ENCODE peak calls at places on chromosomes 2 and 18, in six cellular contexts. R, W, E, Q, O and Z are unnamed samples.

GRCh38 chr2:42864222-42864621 is 71.8 kb upstream of the HAAO start:
- DNase-seq in O (no peak), E (no peak), Q (no peak), W (no peak), R (no peak), Z (no peak)

GRCh38 chr2:210421916-210422315 is 54.6 kb downstream of the LANCL1 start:
- DNase-seq in W (peak; percentile 6), E (no peak), O (no peak), Q (no peak), R (peak; percentile 35), Z (no peak)

GRCh38 chr2:144137705-144138428 is 382.1 kb downstream of the ZEB2 start:
- DNase-seq in W (no peak), Q (no peak), E (no peak), R (peak; percentile 91), O (no peak), Z (no peak)

GRCh38 chr18:5073026-5073944 is 123.8 kb downstream of the AKAIN1 start:
- DNase-seq in O (no peak), W (peak; percentile 43), E (peak; percentile 56), Q (no peak), R (peak; percentile 1), Z (no peak)

GRCh38 chr2:58131191-58132011 is 84.8 kb downstream of the VRK2 start:
- DNase-seq in O (peak; percentile 52), E (no peak), Q (no peak), R (peak; percentile 28), W (no peak), Z (no peak)

GRCh38 chr2:128305555-128306080 is 13.1 kb downstream of the HS6ST1 start:
- DNase-seq in W (no peak), E (no peak), Q (no peak), O (no peak), R (no peak), Z (no peak)

GRCh38 chr2:1328684-1329083 is 84.6 kb upstream of the TPO start:
- DNase-seq in E (no peak), O (no peak), Q (no peak), W (no peak), R (no peak), Z (no peak)

GRCh38 chr18:2657788-2658458 is 2.4 kb downstream of the SMCHD1 start:
- DNase-seq in O (no peak), E (no peak), W (peak; percentile 37), Q (no peak), R (peak; percentile 85), Z (no peak)

GRCh38 chr2:52810460-52810859 is 957.1 kb upstream of the CHAC2 start:
- DNase-seq in O (no peak), E (no peak), R (no peak), W (peak; percentile 48), Q (no peak), Z (no peak)

GRCh38 chr2:14363976-14364375 is 268.5 kb upstream of the LRATD1 start:
- DNase-seq in Q (no peak), W (no peak), O (no peak), E (no peak), R (no peak), Z (no peak)

GRCh38 chr2:218852911-218853667 is 6.5 kb upstream of the WNT6 start:
- DNase-seq in Q (no peak), O (no peak), R (peak; percentile 64), W (peak; percentile 75), E (peak; percentile 25), Z (peak; percentile 64)

GRCh38 chr2:226772389-226773179 is 27.0 kb downstream of the IRS1 start:
- DNase-seq in E (no peak), W (no peak), Q (no peak), O (no peak), R (peak; percentile 60), Z (no peak)

GRCh38 chr18:27839141-27839540 is 337.8 kb downstream of the CDH2 start:
- DNase-seq in O (no peak), Q (no peak), R (peak; percentile 93), E (no peak), W (peak; percentile 81), Z (no peak)

GRCh38 chr2:235515821-235516220 is 22.0 kb downstream of the AGAP1 start:
- DNase-seq in O (no peak), W (no peak), R (no peak), Q (no peak), E (no peak), Z (no peak)

GRCh38 chr2:239195318-239195871 is 205.4 kb downstream of the HDAC4 start:
- DNase-seq in W (no peak), O (no peak), R (no peak), Q (no peak), E (no peak), Z (no peak)

GRCh38 chr2:151657667-151658076 is 76.6 kb downstream of the NEB start:
- DNase-seq in O (no peak), R (no peak), W (no peak), Q (no peak), E (no peak), Z (no peak)

GRCh38 chr2:206433201-206433600 is 10.1 kb upstream of the ADAM23 start:
- DNase-seq in R (no peak), E (no peak), O (no peak), Q (no peak), W (no peak), Z (no peak)

GRCh38 chr2:5942204-5942603 is 250.0 kb downstream of the SOX11 start:
- DNase-seq in E (no peak), O (no peak), W (no peak), Q (no peak), R (no peak), Z (no peak)

GRCh38 chr2:28287261-28287915 is 105.3 kb upstream of the FOSL2 start:
- DNase-seq in R (peak; percentile 82), O (no peak), W (no peak), Q (no peak), E (no peak), Z (no peak)

GRCh38 chr2:190649798-190650390 is 1.0 kb downstream of the NAB1 start:
- DNase-seq in O (no peak), R (peak; percentile 41), E (no peak), Q (no peak), W (peak; percentile 46), Z (no peak)

GRCh38 chr18:37282386-37283037 is 283.1 kb downstream of the CELF4 start:
- DNase-seq in R (no peak), Q (no peak), O (no peak), W (peak; percentile 6), E (no peak), Z (no peak)

GRCh38 chr2:159272166-159272565 is 14.3 kb downstream of the WDSUB1 start:
- DNase-seq in E (no peak), W (no peak), Q (no peak), R (no peak), O (no peak), Z (no peak)

GRCh38 chr2:185291035-185291647 is 447.5 kb upstream of the FSIP2 start:
- DNase-seq in O (peak; percentile 40), E (no peak), Q (no peak), R (no peak), W (peak; percentile 41), Z (no peak)